ENCODE peak calls at places on chromosomes 2 and 18, in seven cellular contexts. M is mucosa of descending colon; L is ELF-1; X is stimulated activated CD8-positive, alpha-beta memory T cell treated with anti-CD3 and anti-CD28 coated beads, Interleukin-7, amount 100 ng/mL, for 24 hours; A is kidney; I is CD4-positive, alpha-beta T cell; Y is ovary. U is an unnamed sample.

GRCh38 chr2:211514049-211514448 is 957.6 kb downstream of the CPS1 start:
- DNase-seq in L (no peak), A (no peak), M (no peak), X (no peak), I (no peak), Y (no peak), U (no peak)

GRCh38 chr2:225272173-225272572 is 127.3 kb upstream of the NYAP2 start:
- DNase-seq in Y (no peak), I (no peak), M (no peak), X (no peak), A (no peak), L (no peak), U (no peak)

GRCh38 chr2:72003796-72004195 is 143.9 kb downstream of the CYP26B1 start:
- DNase-seq in I (no peak), Y (no peak), X (no peak), M (no peak), A (peak; percentile 53), L (peak; percentile 1), U (no peak)

GRCh38 chr2:7633556-7634153 is 716.4 kb downstream of the RNF144A start:
- DNase-seq in L (no peak), X (no peak), I (no peak), M (no peak), Y (no peak), A (no peak), U (no peak)

GRCh38 chr2:37789988-37790387 is 118.5 kb upstream of the CDC42EP3 start:
- DNase-seq in L (no peak), M (no peak), Y (no peak), X (no peak), A (no peak), I (no peak), U (no peak)

GRCh38 chr2:190626656-190627055 is 22.2 kb upstream of the NAB1 start:
- DNase-seq in M (no peak), L (no peak), Y (no peak), A (no peak), I (no peak), X (no peak), U (no peak)

GRCh38 chr18:72194072-72194471 is 350.1 kb downstream of the CBLN2 start:
- DNase-seq in Y (no peak), I (no peak), M (no peak), L (no peak), A (no peak), X (no peak), U (no peak)

GRCh38 chr18:60146220-60146960 is 226.2 kb downstream of the MC4R start:
- DNase-seq in I (no peak), A (no peak), Y (no peak), M (no peak), L (no peak), X (no peak), U (no peak)

GRCh38 chr2:206218792-206219509 is 55.5 kb upstream of the ZDBF2 start:
- DNase-seq in Y (no peak), A (no peak), M (no peak), L (no peak), I (no peak), X (no peak), U (no peak)

GRCh38 chr2:46747297-46747818 is 168.2 kb downstream of the MCFD2 start:
- DNase-seq in X (no peak), I (no peak), M (no peak), L (no peak), Y (no peak), A (no peak), U (no peak)

GRCh38 chr2:222919841-222920609 is 59.2 kb downstream of the ACSL3 start:
- DNase-seq in Y (no peak), L (peak; percentile 21), M (no peak), I (no peak), A (no peak), X (no peak), U (no peak)

U was measured in omental fat pad.